ENCODE peak calls at places on chromosomes 16 and 17, in nine cellular contexts. B is GF-D8; J is RPMI7951; Z is GM12865; N is retinal pigment epithelial cell; A is NB4; R is HCEC 1CT; V is activated T-cell treated with anti-CD3 and anti-CD28 coated beads, Interleukin-2, amount 50 U/mL, for 1 hour; X is GM04503. W is an unnamed sample.

GRCh38 chr17:69733171-69734014 is 318.9 kb downstream of the MAP2K6 start:
- DNase-seq in J (peak; percentile 75), V (no peak), X (no peak), B (no peak), Z (no peak), N (peak; percentile 97), A (no peak), R (peak; percentile 97), W (no peak)

GRCh38 chr16:66425651-66426050 is 1.4 kb upstream of the BEAN1 start:
- DNase-seq in B (no peak), V (no peak), R (no peak), J (no peak), A (no peak), Z (no peak), N (no peak), X (no peak), W (no peak)

GRCh38 chr16:30031477-30031918 is 427 bp upstream of the TLCD3B start:
- DNase-seq in A (no peak), Z (no peak), V (no peak), X (no peak), R (no peak), N (no peak), B (no peak), J (no peak), W (no peak)

GRCh38 chr17:61414141-61414935 is 14.7 kb downstream of the TBX2 start:
- DNase-seq in V (no peak), X (no peak), Z (no peak), A (no peak), J (no peak), N (no peak), B (no peak), R (no peak), W (no peak)

GRCh38 chr16:13928644-13929043 is 8.7 kb downstream of the ERCC4 start:
- DNase-seq in N (no peak), X (no peak), J (no peak), B (no peak), R (no peak), A (no peak), V (no peak), Z (no peak), W (no peak)

GRCh38 chr17:7220593-7221280 is 999 bp downstream of the ACADVL start:
- DNase-seq in N (no peak), B (peak; percentile 4), Z (peak; percentile 80), A (peak; percentile 77), X (no peak), J (peak; percentile 47), R (peak; percentile 42), V (peak; percentile 70), W (peak; percentile 47)

GRCh38 chr17:50055055-50055425 is 870 bp upstream of the ITGA3 start:
- DNase-seq in X (no peak), J (no peak), Z (no peak), R (no peak), N (no peak), V (peak; percentile 35), A (no peak), B (no peak), W (no peak)

GRCh38 chr16:82947675-82948074 is 320.9 kb downstream of the CDH13 start:
- DNase-seq in A (no peak), N (no peak), X (no peak), B (no peak), V (no peak), R (no peak), J (no peak), Z (no peak), W (no peak)

GRCh38 chr17:79073706-79074088 is 927 bp upstream of the ENGASE start:
- DNase-seq in N (no peak), V (no peak), A (no peak), J (no peak), R (no peak), X (no peak), Z (no peak), B (no peak), W (no peak)

GRCh38 chr16:55542459-55543082 is 23.9 kb upstream of the CAPNS2 start:
- DNase-seq in X (peak; percentile 39), A (peak; percentile 8), J (peak; percentile 80), B (no peak), V (no peak), R (peak; percentile 69), Z (no peak), N (no peak), W (no peak)

GRCh38 chr17:40311575-40311974 is 2.6 kb downstream of the RARA start:
- DNase-seq in X (no peak), R (peak; percentile 47), V (no peak), B (peak; percentile 35), J (peak; percentile 74), Z (no peak), N (no peak), A (no peak), W (no peak)

GRCh38 chr16:14098081-14098480 is 27.0 kb downstream of the MRTFB start:
- DNase-seq in N (no peak), V (no peak), R (peak; percentile 30), J (no peak), A (no peak), B (no peak), Z (no peak), X (no peak), W (no peak)